ENCODE peak calls at places on chromosome 4, in six cellular contexts. H is HFF-Myc, Z is aorta, J is A549, X is cardiac fibroblast, T is fibroblast of villous mesenchyme. K is an unnamed sample.

GRCh38 chr4:146436423-146437162 is 85.1 kb downstream of the SLC10A7 start:
- DNase-seq in X (no peak), H (no peak), J (no peak), T (peak; percentile 19), Z (no peak), K (no peak)

GRCh38 chr4:88775026-88775425 is 77.4 kb upstream of the NAP1L5 start:
- DNase-seq in X (no peak), Z (no peak), T (no peak), J (no peak), H (no peak), K (no peak)

GRCh38 chr4:155025762-155026457 is 182.5 kb upstream of the NPY2R start:
- DNase-seq in J (peak; percentile 5), Z (no peak), T (no peak), H (no peak), X (peak; percentile 77), K (no peak)

GRCh38 chr4:17636696-17637351 is 22.4 kb downstream of the MED28 start:
- DNase-seq in J (peak; percentile 43), X (peak; percentile 79), H (no peak), Z (peak; percentile 93), T (peak; percentile 70), K (peak; percentile 39)

GRCh38 chr4:186149872-186150271 is 41.5 kb upstream of the CYP4V2 start:
- DNase-seq in X (peak; percentile 86), T (peak; percentile 33), Z (peak; percentile 93), J (no peak), H (no peak), K (peak; percentile 72)

GRCh38 chr4:77593101-77593500 is 12.5 kb upstream of the CXCL13 start:
- DNase-seq in Z (no peak), H (no peak), T (no peak), J (no peak), X (no peak), K (no peak)

GRCh38 chr4:40354158-40354557 is 19.0 kb downstream of the CHRNA9 start:
- DNase-seq in X (no peak), T (no peak), J (no peak), Z (no peak), H (no peak), K (no peak)

GRCh38 chr4:139603576-139604387 is 47.8 kb upstream of the SETD7 start:
- DNase-seq in H (peak; percentile 46), X (peak; percentile 74), T (peak; percentile 70), J (peak; percentile 38), Z (no peak), K (no peak)

GRCh38 chr4:100063355-100063754 is 113.3 kb upstream of the H2AZ1 start:
- DNase-seq in X (no peak), H (no peak), Z (no peak), T (no peak), J (no peak), K (no peak)

GRCh38 chr4:43564601-43565000 is 672.1 kb downstream of the GRXCR1 start:
- DNase-seq in T (no peak), Z (no peak), J (no peak), H (no peak), X (no peak), K (no peak)

GRCh38 chr4:121706595-121707021 is 9.8 kb upstream of the ANXA5 start:
- DNase-seq in T (peak; percentile 69), Z (no peak), J (no peak), H (no peak), X (peak; percentile 77), K (peak; percentile 64)

GRCh38 chr4:124202106-124202505 is 510.4 kb downstream of the ANKRD50 start:
- DNase-seq in T (peak; percentile 48), J (no peak), X (peak; percentile 76), H (no peak), Z (no peak), K (peak; percentile 25)

DNA sequence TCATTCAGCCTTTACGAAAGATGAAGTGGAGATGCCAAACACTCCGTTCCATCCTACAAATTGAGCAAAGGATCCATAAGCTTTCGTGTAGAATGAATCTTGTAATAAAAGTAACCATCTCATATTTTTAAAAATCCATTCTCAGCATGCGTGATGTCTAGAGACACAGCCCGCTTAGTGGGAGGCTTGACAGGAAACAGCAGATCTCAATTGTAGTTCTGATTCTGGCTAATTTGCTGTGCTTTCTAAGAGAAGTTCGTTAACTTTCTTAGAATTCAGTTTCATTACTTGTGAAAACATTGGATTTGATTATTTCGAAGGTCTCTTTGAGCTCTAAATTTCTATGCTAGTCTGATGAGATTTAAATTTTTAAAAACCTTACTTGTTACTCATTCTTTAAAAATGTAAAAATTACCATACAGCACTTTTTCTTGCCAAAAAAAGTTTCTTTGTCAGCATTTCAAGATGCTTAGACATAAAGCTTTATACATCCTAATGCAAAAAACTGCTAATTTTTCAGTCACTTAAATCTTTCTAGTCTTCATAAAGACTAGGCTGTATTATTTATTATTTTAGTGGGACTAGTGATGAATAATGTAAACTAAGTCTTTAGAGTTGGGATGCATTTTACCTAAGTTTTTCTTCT is 66.9 kb upstream of the NEIL3 start:
- DNase-seq in Z (no peak), J (no peak), T (no peak), H (no peak), X (no peak), K (no peak)
- H3K4me3 ChIP-seq in Z (no peak overlapping the region), J (no peak overlapping the region), T (no peak overlapping the region), H (no peak overlapping the region), X (no peak overlapping the region), K (no peak overlapping the region)

GRCh38 chr4:135368826-135369225 is 1167.2 kb upstream of the PABPC4L start:
- DNase-seq in X (peak; percentile 5), T (no peak), Z (no peak), J (no peak), H (no peak), K (peak; percentile 18)

GRCh38 chr4:135365065-135365464 is 1163.5 kb upstream of the PABPC4L start:
- DNase-seq in T (no peak), J (no peak), H (no peak), X (peak; percentile 27), Z (no peak), K (no peak)
- H3K4me3 ChIP-seq in T (no peak overlapping the region), J (no peak overlapping the region), H (no peak overlapping the region), X (no peak overlapping the region), Z (no peak overlapping the region), K (no peak overlapping the region)

GRCh38 chr4:176970853-176971252 is 178.1 kb upstream of the VEGFC start:
- DNase-seq in T (no peak), J (no peak), H (no peak), Z (no peak), X (no peak), K (no peak)
- H3K4me3 ChIP-seq in T (no peak overlapping the region), J (no peak overlapping the region), H (no peak overlapping the region), Z (no peak overlapping the region), X (no peak overlapping the region), K (no peak overlapping the region)

GRCh38 chr4:36582214-36582613 is 300.8 kb downstream of the DTHD1 start:
- DNase-seq in Z (no peak), X (no peak), H (no peak), J (no peak), T (no peak), K (no peak)

GRCh38 chr4:36590343-36590742 is 308.9 kb downstream of the DTHD1 start:
- DNase-seq in J (no peak), Z (no peak), H (no peak), X (no peak), T (no peak), K (no peak)

GRCh38 chr4:36587909-36588472 is 306.6 kb downstream of the DTHD1 start:
- DNase-seq in X (no peak), J (no peak), T (no peak), Z (no peak), H (no peak), K (no peak)
- H3K4me3 ChIP-seq in X (no peak overlapping the region), J (no peak overlapping the region), T (no peak overlapping the region), Z (no peak overlapping the region), H (no peak overlapping the region), K (no peak overlapping the region)

DNA sequence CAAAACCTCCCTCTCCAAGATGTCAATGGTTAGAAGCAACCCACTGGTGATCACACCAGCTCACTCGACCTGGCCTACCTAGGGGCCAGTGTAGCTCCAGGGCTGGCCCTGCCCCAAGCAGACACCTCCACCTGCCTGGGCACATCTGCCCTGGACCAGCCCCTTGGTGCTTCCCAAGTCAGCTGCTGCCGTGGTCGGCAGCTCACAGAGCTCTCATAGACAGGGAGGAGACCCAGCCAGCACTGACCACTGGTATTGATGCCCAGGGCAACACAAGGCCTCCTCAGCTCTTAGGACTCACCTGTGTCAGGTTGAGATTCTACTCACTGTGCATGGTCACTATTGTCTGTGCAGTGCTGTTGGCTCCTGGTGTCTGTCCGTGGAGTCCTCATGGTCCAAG is 51.7 kb downstream of the SEPSECS start:
- DNase-seq in Z (no peak), X (no peak), J (no peak), T (no peak), H (no peak), K (no peak)
- H3K4me3 ChIP-seq in Z (no peak overlapping the region), X (no peak overlapping the region), J (no peak overlapping the region), T (no peak overlapping the region), H (no peak overlapping the region), K (no peak overlapping the region)

GRCh38 chr4:7193040-7193958 is 961 bp downstream of the SORCS2 start:
- DNase-seq in X (no peak), H (no peak), T (no peak), Z (peak; percentile 78), J (no peak), K (no peak)
- H3K4me3 ChIP-seq in X (peak overlapping the region; percentile 27), H (peak overlapping the region; percentile 21), T (peak overlapping the region; percentile 12), Z (no peak overlapping the region), J (peak overlapping the region; percentile 56), K (peak overlapping the region; percentile 27)

K was measured in MG63.